ENCODE peak calls at places on chromosomes 7 and 10, in four cellular contexts. Q is GM12878, P is SK-N-SH, H is K562. D is an unnamed sample.

GRCh38 chr7:157235357-157236018 is 96.8 kb downstream of the UBE3C start:
- DNase-seq in Q (no peak), H (no peak), P (no peak), D (no peak)

GRCh38 chr10:94080108-94080507 is 86.4 kb downstream of the PLCE1 start:
- DNase-seq in P (no peak), H (no peak), Q (no peak), D (no peak)

GRCh38 chr7:131225619-131226101 is 102.0 kb upstream of the MKLN1 start:
- DNase-seq in Q (no peak), H (no peak), P (no peak), D (no peak)

GRCh38 chr7:41911792-41912191 is 208.9 kb upstream of the INHBA start:
- DNase-seq in Q (no peak), P (no peak), H (no peak), D (no peak)

GRCh38 chr7:30012757-30013156 is 13.7 kb downstream of the FKBP14 start:
- DNase-seq in H (no peak), P (no peak), Q (no peak), D (no peak)

GRCh38 chr7:21902240-21902639 is 43.5 kb downstream of the CDCA7L start:
- DNase-seq in Q (no peak), H (no peak), P (no peak), D (no peak)

GRCh38 chr7:1952781-1953180 is 280.0 kb downstream of the MAD1L1 start:
- DNase-seq in H (no peak), Q (no peak), P (no peak), D (no peak)

GRCh38 chr7:42103456-42103855 is 133.6 kb downstream of the GLI3 start:
- DNase-seq in H (no peak), Q (no peak), P (no peak), D (no peak)

GRCh38 chr10:121596668-121597503 is 1.4 kb downstream of the FGFR2 start:
- DNase-seq in H (no peak), P (no peak), Q (no peak), D (peak)

GRCh38 chr10:71765176-71765906 is 8.0 kb downstream of the VSIR start:
- DNase-seq in P (no peak), H (no peak), Q (no peak), D (no peak)

GRCh38 chr7:85001493-85002345 is 185.1 kb downstream of the SEMA3D start:
- DNase-seq in Q (no peak), P (no peak), H (no peak), D (no peak)

GRCh38 chr7:99355098-99355497 is 19.4 kb upstream of the ARPC1B start:
- DNase-seq in H (no peak), P (no peak), Q (no peak), D (no peak)

GRCh38 chr7:27814054-27814453 is 74.1 kb downstream of the TAX1BP1 start:
- DNase-seq in P (no peak), Q (no peak), H (no peak), D (no peak)

GRCh38 chr10:77285529-77286182 is 352.0 kb downstream of the KCNMA1 start:
- DNase-seq in H (no peak), P (no peak), Q (no peak), D (no peak)

GRCh38 chr7:5345171-5345570 is 62.4 kb downstream of the SLC29A4 start:
- DNase-seq in H (no peak), Q (no peak), P (no peak), D (no peak)

GRCh38 chr10:61897671-61898434 is 3.6 kb upstream of the ARID5B start:
- DNase-seq in Q (no peak), H (no peak), P (peak), D (peak)

GRCh38 chr7:105775580-105775979 is 100.8 kb downstream of the ATXN7L1 start:
- DNase-seq in H (no peak), Q (no peak), P (no peak), D (no peak)

GRCh38 chr7:2014391-2015241 is 218.1 kb downstream of the MAD1L1 start:
- DNase-seq in P (peak), Q (no peak), H (no peak), D (peak)

GRCh38 chr7:101999420-101999819 is 182.0 kb downstream of the CUX1 start:
- DNase-seq in P (no peak), H (no peak), Q (no peak), D (no peak)

GRCh38 chr7:51817694-51818093 is 501.1 kb upstream of the COBL start:
- DNase-seq in H (no peak), P (no peak), Q (no peak), D (no peak)

GRCh38 chr7:53740971-53741370 is 705.5 kb downstream of the POM121L12 start:
- DNase-seq in H (no peak), P (no peak), Q (no peak), D (no peak)

GRCh38 chr10:66627156-66627555 is 298.7 kb upstream of the LRRTM3 start:
- DNase-seq in P (peak), H (no peak), Q (no peak), D (peak)

GRCh38 chr7:101094791-101095375 is 9.6 kb downstream of the TRIM56 start:
- DNase-seq in H (peak), Q (no peak), P (peak), D (peak)

GRCh38 chr7:148697256-148697841 is 1.4 kb upstream of the CUL1 start:
- DNase-seq in Q (no peak), P (peak), H (no peak), D (no peak)

DNA sequence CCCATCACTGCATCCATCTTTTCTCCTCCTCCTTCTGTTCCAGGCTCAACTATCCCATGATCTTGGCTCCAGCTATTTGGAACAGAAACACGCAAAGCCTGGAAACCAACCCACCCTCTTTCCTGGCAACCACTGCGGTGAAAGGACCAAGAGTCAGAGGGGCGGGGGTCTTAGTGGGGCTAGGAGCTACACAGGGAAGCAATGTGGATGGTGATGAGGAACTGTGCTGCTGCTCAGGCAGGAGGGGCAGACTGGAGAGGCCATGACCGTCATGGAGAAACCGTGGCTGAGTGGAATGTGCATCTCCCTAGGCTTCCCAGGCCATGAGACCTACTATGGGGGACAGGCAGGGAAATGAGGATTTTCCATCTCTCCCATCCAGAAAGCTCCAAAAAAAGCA is 25.6 kb downstream of the PLAC9 start:
- DNase-seq in H (no peak), P (no peak), Q (no peak), D (no peak)
- TF ChIP-seq USF1 in H (no peak), P (no peak), Q (no peak), D (no peak)

GRCh38 chr10:70559861-70560260 is 42.7 kb downstream of the PRF1 start:
- DNase-seq in Q (no peak), P (no peak), H (no peak), D (peak)

GRCh38 chr10:70557086-70557845 is 45.3 kb downstream of the PRF1 start:
- DNase-seq in H (no peak), P (no peak), Q (no peak), D (peak)

GRCh38 chr10:70557876-70558275 is 44.7 kb downstream of the PRF1 start:
- DNase-seq in P (no peak), Q (no peak), H (no peak), D (no peak)

GRCh38 chr10:70558871-70559810 is 43.4 kb downstream of the PRF1 start:
- DNase-seq in H (peak), P (peak), Q (no peak), D (peak)

GRCh38 chr10:70558295-70558694 is 44.2 kb downstream of the PRF1 start:
- DNase-seq in P (no peak), H (no peak), Q (no peak), D (peak)
- TF ChIP-seq USF1 in P (no peak), H (no peak), Q (no peak), D (no peak)

DNA sequence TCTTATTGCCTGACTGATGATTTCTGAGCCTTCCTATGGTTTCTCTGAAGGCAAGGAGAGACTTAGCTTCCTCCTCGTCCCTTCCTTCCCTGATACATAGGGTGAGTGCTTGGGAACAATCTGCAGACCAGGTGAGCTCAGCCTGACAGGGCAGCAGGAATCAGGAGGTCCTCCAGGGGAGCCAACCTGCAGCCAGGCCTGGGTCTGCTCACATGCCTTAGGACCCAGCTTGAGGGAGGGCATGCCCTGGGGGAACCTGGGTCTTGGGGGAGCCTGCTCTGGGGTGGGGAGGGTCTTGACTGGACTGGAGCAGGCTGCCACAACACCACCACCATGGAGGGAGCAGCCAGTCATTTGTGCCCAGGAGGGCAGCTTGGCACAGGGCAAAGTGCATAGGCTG is 57.7 kb downstream of the LRRC18 start:
- DNase-seq in Q (no peak), H (no peak), P (no peak), D (no peak)
- TF ChIP-seq USF1 in Q (no peak), H (no peak), P (no peak), D (no peak)

GRCh38 chr7:120060875-120061274 is 212.1 kb upstream of the KCND2 start:
- DNase-seq in H (no peak), Q (no peak), P (no peak), D (no peak)

GRCh38 chr7:120059641-120060040 is 213.3 kb upstream of the KCND2 start:
- DNase-seq in Q (no peak), H (no peak), P (no peak), D (no peak)

GRCh38 chr7:120060283-120060682 is 212.7 kb upstream of the KCND2 start:
- DNase-seq in P (no peak), H (no peak), Q (no peak), D (no peak)

GRCh38 chr7:120070201-120070600 is 202.8 kb upstream of the KCND2 start:
- DNase-seq in H (no peak), Q (peak), P (no peak), D (no peak)

GRCh38 chr7:120064565-120064964 is 208.4 kb upstream of the KCND2 start:
- DNase-seq in Q (peak), P (no peak), H (no peak), D (no peak)
- TF ChIP-seq USF1 in Q (no peak), P (no peak), H (no peak), D (no peak)

GRCh38 chr7:45456105-45456504 is 118.1 kb upstream of the ADCY1 start:
- DNase-seq in H (no peak), P (no peak), Q (no peak), D (no peak)

GRCh38 chr7:45455662-45456061 is 118.5 kb upstream of the ADCY1 start:
- DNase-seq in Q (no peak), H (no peak), P (no peak), D (no peak)

GRCh38 chr7:45456747-45457146 is 117.4 kb upstream of the ADCY1 start:
- DNase-seq in Q (no peak), H (no peak), P (no peak), D (no peak)

GRCh38 chr7:45460379-45460778 is 113.8 kb upstream of the ADCY1 start:
- DNase-seq in P (no peak), H (no peak), Q (no peak), D (no peak)

DNA sequence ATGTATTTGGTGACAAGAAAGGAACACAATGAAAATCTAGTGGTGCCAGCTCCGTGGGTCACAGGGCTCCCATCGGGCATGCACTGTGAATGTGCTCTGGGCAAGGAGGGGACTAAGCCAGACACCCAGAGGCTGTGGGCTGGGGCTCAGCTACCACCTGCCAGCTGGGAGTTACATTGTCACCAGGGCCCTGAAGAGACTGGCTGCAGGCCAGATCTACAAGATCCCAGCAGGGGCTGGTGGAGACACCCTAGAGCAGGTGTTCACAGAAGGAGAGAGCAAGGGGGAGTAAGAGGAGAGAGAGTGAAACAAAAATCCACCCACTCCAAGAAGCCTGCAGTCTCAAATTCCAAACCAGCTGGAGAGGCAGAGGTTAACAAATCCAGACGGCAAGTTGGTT is 116.6 kb upstream of the ADCY1 start:
- DNase-seq in P (peak), Q (no peak), H (no peak), D (no peak)
- TF ChIP-seq USF1 in P (no peak), Q (no peak), H (no peak), D (no peak)

GRCh38 chr7:123769371-123769770 is 20.6 kb upstream of the WASL start:
- DNase-seq in H (no peak), Q (no peak), P (no peak), D (no peak)
- TF ChIP-seq USF1 in H (no peak), Q (no peak), P (no peak), D (no peak)